ENCODE peak calls at places on chromosomes 5 and 9, in seven cellular contexts. U, O, X, K, N, G and B are unnamed samples.

GRCh38 chr9:90054810-90055209 is 450.0 kb downstream of the GADD45G start:
- DNase-seq in U (no peak), O (no peak), X (no peak), K (no peak), N (no peak), G (no peak), B (no peak)

GRCh38 chr9:125732562-125732961 is 14.6 kb upstream of the PBX3 start:
- DNase-seq in U (no peak), O (no peak), X (no peak), K (no peak), N (no peak), G (no peak), B (no peak)

GRCh38 chr5:174601937-174602336 is 122.4 kb upstream of the MSX2 start:
- DNase-seq in U (no peak), O (no peak), X (no peak), K (peak; percentile 46), N (peak; percentile 10), G (no peak), B (peak; percentile 67)

GRCh38 chr5:114192108-114192507 is 169.8 kb upstream of the KCNN2 start:
- DNase-seq in U (no peak), O (no peak), X (no peak), K (peak; percentile 88), N (no peak), G (no peak), B (no peak)

GRCh38 chr5:134133213-134133994 is 18.9 kb downstream of the TCF7 start:
- DNase-seq in U (no peak), O (no peak), X (no peak), K (no peak), N (no peak), G (no peak), B (no peak)

GRCh38 chr5:142053434-142054253 is 40.8 kb upstream of the GNPDA1 start:
- DNase-seq in U (no peak), O (no peak), X (peak; percentile 27), K (peak; percentile 43), N (no peak), G (no peak), B (peak; percentile 24)

GRCh38 chr5:146091881-146092280 is 13.5 kb downstream of the PLAC8L1 start:
- DNase-seq in U (no peak), O (no peak), X (no peak), K (no peak), N (no peak), G (no peak), B (no peak)

GRCh38 chr9:78363221-78363620 is 66.3 kb downstream of the PSAT1 start:
- DNase-seq in U (no peak), O (no peak), X (no peak), K (peak; percentile 46), N (no peak), G (no peak), B (no peak)

GRCh38 chr9:135273077-135273476 is 185.6 kb downstream of the OLFM1 start:
- DNase-seq in U (no peak), O (no peak), X (no peak), K (no peak), N (no peak), G (no peak), B (no peak)

GRCh38 chr5:115068239-115069086 is 101.2 kb downstream of the TRIM36 start:
- DNase-seq in U (no peak), O (peak; percentile 73), X (peak; percentile 26), K (peak; percentile 49), N (no peak), G (peak; percentile 57), B (no peak)

GRCh38 chr5:176810687-176811501 is 535 bp downstream of the UNC5A start:
- DNase-seq in U (no peak), O (no peak), X (no peak), K (no peak), N (no peak), G (no peak), B (no peak)

GRCh38 chr5:176814836-176815438 is 4.6 kb downstream of the UNC5A start:
- DNase-seq in U (no peak), O (no peak), X (no peak), K (no peak), N (no peak), G (no peak), B (no peak)

GRCh38 chr5:176814313-176814685 is 3.9 kb downstream of the UNC5A start:
- DNase-seq in U (no peak), O (no peak), X (no peak), K (no peak), N (no peak), G (no peak), B (no peak)

GRCh38 chr5:176813587-176814312 is 3.4 kb downstream of the UNC5A start:
- DNase-seq in U (no peak), O (no peak), X (no peak), K (no peak), N (no peak), G (no peak), B (no peak)

DNA sequence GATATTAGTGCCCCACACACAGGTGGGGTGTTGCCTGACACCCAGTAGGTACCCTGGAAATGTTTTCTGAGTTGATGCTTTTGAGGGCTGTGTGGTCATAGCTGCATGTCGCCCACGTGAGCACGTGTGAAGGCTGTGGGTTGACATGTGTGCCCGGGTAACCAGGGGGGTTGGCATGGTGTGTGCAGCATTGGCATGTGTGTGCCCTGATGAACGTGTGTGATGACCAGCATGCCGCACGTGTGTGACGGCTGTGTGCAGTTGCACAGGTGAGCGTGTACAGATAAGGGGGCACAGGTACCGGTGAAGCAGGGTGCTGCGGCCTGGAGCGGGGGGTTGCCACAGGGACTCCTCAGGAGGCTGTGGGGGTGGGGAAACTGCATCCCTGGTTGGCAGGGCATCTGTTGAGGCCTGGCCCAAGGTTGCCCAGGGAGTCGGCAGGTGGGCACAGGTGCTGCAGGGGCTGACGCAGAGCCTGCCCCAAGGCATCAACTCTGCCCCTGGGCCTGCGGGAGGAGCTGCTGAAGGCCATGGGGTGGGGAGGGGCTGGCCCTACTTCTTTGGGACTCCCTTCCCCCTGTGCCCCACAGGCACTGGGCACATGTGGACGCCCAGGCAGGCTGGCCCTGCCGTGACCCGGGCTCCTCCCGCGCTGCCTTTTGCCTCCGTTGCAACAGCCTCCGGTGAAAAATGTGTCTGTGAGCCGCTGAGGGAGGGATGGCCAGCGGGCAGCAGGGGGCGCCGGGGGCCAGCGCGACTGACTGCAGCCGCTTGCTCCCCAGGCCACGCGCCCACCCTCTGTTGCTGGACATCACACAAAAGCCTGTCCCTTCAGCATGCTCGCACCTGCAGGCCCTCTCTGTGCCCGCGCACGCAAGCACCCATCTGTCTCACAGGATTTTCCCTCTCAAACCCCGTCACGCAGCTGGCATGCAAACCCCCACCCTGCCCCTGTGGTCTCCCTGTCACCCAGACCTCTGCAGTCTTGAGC is 2.2 kb downstream of the UNC5A start:
- DNase-seq in U (peak; percentile 61), O (peak; percentile 39), X (no peak), K (no peak), N (no peak), G (no peak), B (peak; percentile 49)
- TF ChIP-seq CEBPB in U (peak; percentile 14), O (peak; percentile 43), X (no peak), K (no peak), N (no peak), G (no peak), B (no peak)

GRCh38 chr5:67111779-67112178 is 84.8 kb downstream of the CD180 start:
- DNase-seq in U (no peak), O (no peak), X (no peak), K (no peak), N (no peak), G (no peak), B (no peak)

GRCh38 chr5:67105270-67105669 is 91.3 kb downstream of the CD180 start:
- DNase-seq in U (no peak), O (no peak), X (no peak), K (no peak), N (no peak), G (no peak), B (no peak)

GRCh38 chr5:67102708-67103107 is 93.9 kb downstream of the CD180 start:
- DNase-seq in U (no peak), O (no peak), X (no peak), K (no peak), N (no peak), G (no peak), B (no peak)

GRCh38 chr5:67104859-67105258 is 91.7 kb downstream of the CD180 start:
- DNase-seq in U (no peak), O (no peak), X (no peak), K (no peak), N (no peak), G (no peak), B (no peak)

GRCh38 chr5:67106626-67107342 is 89.8 kb downstream of the CD180 start:
- DNase-seq in U (no peak), O (no peak), X (no peak), K (no peak), N (no peak), G (no peak), B (no peak)
- TF ChIP-seq CTCF in U (no peak), O (no peak), X (no peak), K (no peak), N (peak; percentile 24), G (no peak), B (no peak)

GRCh38 chr9:36854034-36854433 is 180.0 kb downstream of the PAX5 start:
- DNase-seq in U (no peak), O (no peak), X (no peak), K (no peak), N (no peak), G (no peak), B (no peak)
- TF ChIP-seq CEBPB in U (no peak), O (no peak), X (no peak), K (no peak), N (no peak), G (no peak), B (no peak)

GRCh38 chr9:4984571-4985375 is at the start of gene JAK2:
- DNase-seq in U (peak; percentile 76), O (peak; percentile 88), X (peak; percentile 80), K (peak; percentile 93), N (peak; percentile 78), G (peak; percentile 79), B (peak; percentile 95)
- TF ChIP-seq CTCF in U (peak; percentile 47), O (peak; percentile 82), X (peak; percentile 25), K (peak; percentile 57), N (peak; percentile 61), G (peak; percentile 57), B (peak; percentile 50)

GRCh38 chr9:74379718-74380117 is 117.4 kb upstream of the RORB start:
- DNase-seq in U (no peak), O (peak; percentile 40), X (peak; percentile 2), K (no peak), N (peak; percentile 31), G (no peak), B (peak; percentile 3)
- TF ChIP-seq CEBPB in U (no peak), O (no peak), X (no peak), K (no peak), N (no peak), G (no peak), B (no peak)